ENCODE peak calls at places on chromosomes 12 and 14, in five cellular contexts. Z is GM12865, E is tibial nerve, S is fibroblast of mammary gland, M is OCI-LY7. A is an unnamed sample.
A peak's percentile ranks its signal among the peaks of the same experiment; 100 is the strongest.

GRCh38 chr12:43848786-43849185 is 12.9 kb downstream of the TMEM117 start:
- DNase-seq in E (no peak), Z (no peak), M (no peak), S (peak; percentile 26), A (no peak)

GRCh38 chr12:58654021-58654420 is 266.3 kb downstream of the LRIG3 start:
- DNase-seq in E (no peak), M (no peak), S (no peak), Z (no peak), A (no peak)

GRCh38 chr14:72291908-72292688 is 359.9 kb downstream of the RGS6 start:
- DNase-seq in E (peak; percentile 77), M (peak; percentile 20), S (peak; percentile 28), Z (peak; percentile 70), A (peak; percentile 26)

GRCh38 chr14:58947816-58948440 is 240.5 kb upstream of the DAAM1 start:
- DNase-seq in Z (peak; percentile 29), S (peak; percentile 24), M (no peak), E (no peak), A (no peak)

GRCh38 chr12:132282031-132282949 is 47.1 kb downstream of the GALNT9 start:
- DNase-seq in Z (no peak), E (no peak), S (no peak), M (no peak), A (no peak)

GRCh38 chr12:74535536-74535935 is 2.1 kb upstream of the ATXN7L3B start:
- DNase-seq in S (no peak), Z (peak; percentile 33), M (peak; percentile 28), E (no peak), A (no peak)

GRCh38 chr14:103806805-103807204 is 40.6 kb downstream of the PPP1R13B start:
- DNase-seq in E (no peak), S (no peak), M (peak; percentile 14), Z (peak; percentile 86), A (no peak)

GRCh38 chr12:4824415-4824814 is 85.3 kb upstream of the KCNA1 start:
- DNase-seq in E (no peak), Z (no peak), S (peak; percentile 93), M (no peak), A (no peak)

GRCh38 chr12:8554451-8555195 is 13.9 kb upstream of the CLEC4E start:
- DNase-seq in M (no peak), S (peak; percentile 30), E (no peak), Z (no peak), A (no peak)

GRCh38 chr12:118052324-118053070 is 8.5 kb downstream of the WSB2 start:
- DNase-seq in S (peak; percentile 95), Z (no peak), M (no peak), E (peak; percentile 83), A (no peak)

GRCh38 chr14:59918824-59919581 is 941 bp upstream of the LRRC9 start:
- DNase-seq in M (peak; percentile 10), S (peak; percentile 49), E (peak; percentile 38), Z (peak; percentile 21), A (no peak)

GRCh38 chr12:104384141-104384880 is 72.4 kb upstream of the CHST11 start:
- DNase-seq in M (no peak), Z (no peak), S (peak; percentile 32), E (no peak), A (no peak)

GRCh38 chr14:104576607-104577332 is 2.8 kb upstream of the C14orf180 start:
- DNase-seq in E (no peak), Z (no peak), M (no peak), S (peak; percentile 2), A (no peak)

GRCh38 chr14:97866186-97866585 is 1069.0 kb downstream of the VRK1 start:
- DNase-seq in E (no peak), M (no peak), Z (no peak), S (no peak), A (no peak)

GRCh38 chr12:25054783-25055144 is 105.9 kb upstream of the BCAT1 start:
- DNase-seq in S (no peak), M (peak; percentile 64), Z (peak; percentile 85), E (no peak), A (peak; percentile 56)

GRCh38 chr14:29584992-29585391 is 342.7 kb downstream of the PRKD1 start:
- DNase-seq in E (peak; percentile 51), S (peak; percentile 59), M (no peak), Z (no peak), A (no peak)

GRCh38 chr12:6788972-6789905 is at the start of gene CD4:
- DNase-seq in E (no peak), M (no peak), S (no peak), Z (no peak), A (no peak)

GRCh38 chr12:113196996-113197395 is 11.5 kb downstream of the RITA1 start:
- DNase-seq in M (peak; percentile 87), S (peak; percentile 86), E (peak; percentile 87), Z (peak; percentile 88), A (peak; percentile 57)

GRCh38 chr12:9813821-9814798 is 13.2 kb upstream of the KLRF1 start:
- DNase-seq in M (peak; percentile 74), Z (peak; percentile 86), S (peak; percentile 42), E (peak; percentile 78), A (no peak)

GRCh38 chr14:90968025-90968424 is 92.4 kb downstream of the RPS6KA5 start:
- DNase-seq in S (peak; percentile 51), Z (no peak), E (no peak), M (no peak), A (no peak)

GRCh38 chr14:21263284-21264024 is 5.8 kb downstream of the HNRNPC start:
- DNase-seq in M (no peak), E (no peak), Z (no peak), S (peak; percentile 57), A (no peak)

GRCh38 chr14:93753647-93754046 is 34.6 kb downstream of the PRIMA1 start:
- DNase-seq in S (no peak), Z (no peak), E (no peak), M (no peak), A (no peak)
- TF ChIP-seq CTCF in S (no peak), Z (no peak), E (no peak), M (no peak), A (no peak)

GRCh38 chr14:53946404-53947400 is 9.9 kb downstream of the BMP4 start:
- DNase-seq in S (no peak), M (no peak), E (no peak), Z (no peak), A (no peak)
- H3K4me3 ChIP-seq in S (no peak overlapping the region), M (no peak overlapping the region), E (peak overlapping the region; percentile 43), Z (no peak overlapping the region), A (no peak overlapping the region)

GRCh38 chr12:106773945-106774807 is at the start of gene RIC8B:
- DNase-seq in Z (peak; percentile 95), E (peak; percentile 95), S (peak; percentile 99), M (no peak), A (peak; percentile 89)
- TF ChIP-seq CTCF in Z (no peak), E (no peak), S (no peak), M (no peak), A (no peak)

DNA sequence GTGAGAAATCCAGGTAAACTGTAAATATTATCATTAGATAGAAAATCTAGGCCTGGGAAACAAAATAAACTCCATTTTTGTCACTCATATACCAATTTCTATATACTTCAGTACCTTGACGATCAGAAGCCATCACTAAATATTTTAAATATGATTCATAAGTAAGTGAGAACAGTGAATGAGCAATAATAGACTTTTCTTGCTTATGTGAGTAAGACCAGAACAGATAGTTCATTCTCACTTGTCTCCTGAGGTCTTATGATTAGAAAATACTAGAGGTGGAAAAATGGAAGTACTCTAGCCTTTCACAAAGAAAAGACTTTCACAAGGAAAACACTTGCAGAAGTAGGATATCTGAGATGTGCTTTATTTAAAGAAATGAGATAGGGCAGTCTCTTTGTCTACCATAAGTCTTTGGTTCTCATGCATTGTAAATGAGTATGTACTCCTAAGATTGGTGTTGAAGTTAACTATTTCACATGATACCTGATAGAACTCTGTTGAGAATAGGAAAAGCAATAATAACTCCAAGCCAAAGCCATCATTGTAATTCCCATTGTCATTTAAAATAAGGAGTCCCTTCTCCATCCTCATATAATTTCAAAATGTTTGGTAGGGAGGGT is 10.1 kb upstream of the SMCO3 start:
- DNase-seq in M (no peak), S (peak; percentile 37), E (no peak), Z (no peak), A (no peak)
- H3K4me3 ChIP-seq in M (no peak overlapping the region), S (no peak overlapping the region), E (no peak overlapping the region), Z (no peak overlapping the region), A (no peak overlapping the region)